ENCODE peak calls at places on chromosome 16, in ten cellular contexts. Z is gastrocnemius medialis, X is tibial nerve, K is A549, M is heart left ventricle, C is esophagus muscularis mucosa, H is HCT116, I is IMR-90, U is body of pancreas, V is transverse colon. P is an unnamed sample.

GRCh38 chr16:19776565-19776964 is 58.5 kb downstream of the IQCK start:
- DNase-seq in U (no peak), Z (no peak), H (no peak), I (no peak), X (no peak), M (no peak), V (no peak), C (no peak), K (no peak), P (no peak)

GRCh38 chr16:15644306-15644961 is 1.5 kb upstream of the MARF1 start:
- DNase-seq in C (no peak), M (no peak), V (peak), H (peak), Z (no peak), I (no peak), X (no peak), U (no peak), K (no peak), P (no peak)

GRCh38 chr16:22302776-22303363 is 5.7 kb downstream of the POLR3E start:
- DNase-seq in M (no peak), H (no peak), Z (no peak), X (no peak), C (no peak), V (no peak), I (no peak), U (no peak), K (no peak), P (no peak)

GRCh38 chr16:68728558-68728957 is 8.5 kb upstream of the CDH1 start:
- DNase-seq in Z (no peak), I (no peak), H (no peak), U (no peak), C (no peak), K (no peak), M (no peak), X (no peak), V (no peak), P (no peak)

GRCh38 chr16:4009177-4009576 is 107.1 kb downstream of the ADCY9 start:
- DNase-seq in C (no peak), Z (no peak), V (no peak), X (no peak), U (no peak), K (no peak), I (no peak), M (no peak), H (no peak), P (no peak)

GRCh38 chr16:72923757-72924156 is 124.2 kb downstream of the ZFHX3 start:
- DNase-seq in X (no peak), H (no peak), M (no peak), I (no peak), U (no peak), Z (no peak), K (no peak), V (no peak), C (no peak), P (peak)

GRCh38 chr16:82580293-82580900 is 46.4 kb upstream of the CDH13 start:
- DNase-seq in U (no peak), V (no peak), Z (peak), X (no peak), I (no peak), M (no peak), C (no peak), H (peak), K (peak), P (no peak)

GRCh38 chr16:54317306-54317705 is 30.7 kb upstream of the IRX3 start:
- DNase-seq in X (no peak), K (no peak), Z (no peak), M (no peak), C (no peak), U (no peak), H (no peak), I (no peak), V (no peak), P (peak)

GRCh38 chr16:684961-685696 is 995 bp upstream of the JMJD8 start:
- DNase-seq in I (no peak), U (peak), Z (peak), M (no peak), C (no peak), K (no peak), V (no peak), X (no peak), H (no peak), P (peak)
- TF ChIP-seq POLR2A in I (no peak), U (no peak), Z (no peak), M (no peak), C (no peak), K (no peak), V (no peak), X (no peak), H (peak), P (no peak)

GRCh38 chr16:14458576-14458975 is 171.5 kb downstream of the PARN start:
- DNase-seq in Z (peak), V (no peak), X (no peak), H (no peak), C (no peak), K (no peak), U (no peak), I (no peak), M (no peak), P (no peak)

GRCh38 chr16:14456793-14457481 is 173.1 kb downstream of the PARN start:
- DNase-seq in Z (no peak), C (no peak), X (no peak), V (no peak), U (no peak), H (no peak), I (peak), M (no peak), K (no peak), P (no peak)

GRCh38 chr16:14455577-14455976 is 174.5 kb downstream of the PARN start:
- DNase-seq in I (peak), V (no peak), K (no peak), X (no peak), Z (no peak), M (no peak), U (no peak), C (no peak), H (peak), P (no peak)

GRCh38 chr16:14452066-14452465 is 178.0 kb downstream of the PARN start:
- DNase-seq in I (peak), M (no peak), K (no peak), V (no peak), U (no peak), X (no peak), H (no peak), Z (no peak), C (no peak), P (no peak)

DNA sequence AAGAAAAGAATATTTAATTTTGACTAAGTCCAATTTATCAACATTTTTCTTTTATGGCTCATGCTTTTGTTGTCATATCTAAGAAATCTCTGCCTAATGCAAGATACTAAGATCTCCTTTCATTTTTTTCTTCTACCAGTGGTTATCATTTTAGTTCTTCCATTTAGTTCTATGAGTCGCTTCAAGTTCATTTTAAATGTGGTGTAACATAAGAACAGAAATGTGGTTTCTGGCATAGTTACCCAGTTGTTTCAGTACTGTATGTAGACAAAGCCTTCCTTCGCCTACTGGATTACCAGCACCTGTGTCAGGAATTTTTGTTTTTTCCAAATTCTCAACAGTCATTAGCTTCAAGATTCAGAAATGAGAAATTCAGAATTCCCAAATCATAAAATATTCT is 175.7 kb downstream of the PARN start:
- DNase-seq in U (no peak), Z (no peak), X (no peak), I (peak), M (no peak), V (no peak), H (no peak), K (no peak), C (no peak), P (no peak)
- H3K27ac ChIP-seq in U (no peak), Z (no peak), X (no peak), I (no peak), M (no peak), V (no peak), H (no peak), K (peak), C (no peak), P (no peak)

DNA sequence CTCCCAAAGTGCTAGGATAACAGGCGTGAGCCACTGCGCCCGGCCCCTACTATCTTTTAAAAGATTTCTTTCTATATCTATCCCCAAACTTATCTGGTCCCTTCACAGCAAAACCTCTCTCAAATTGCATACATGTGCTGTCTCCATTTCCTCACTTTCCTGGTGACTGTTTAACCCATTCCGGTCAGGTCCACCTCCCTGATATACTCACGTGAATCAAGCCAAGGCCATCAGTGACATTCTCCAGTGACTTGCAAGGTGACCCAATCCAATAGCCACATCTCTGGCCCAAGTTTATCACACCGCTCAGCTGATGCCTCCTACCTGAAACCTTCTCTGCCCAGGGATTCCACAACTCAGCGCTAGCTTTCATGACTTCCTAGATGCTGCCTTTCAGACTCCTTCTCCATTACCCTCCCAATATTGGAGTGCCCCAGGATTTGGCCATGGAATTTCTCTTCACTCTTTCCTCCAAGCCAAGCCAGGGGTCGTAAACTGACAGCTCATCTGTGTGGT is 1.4 kb upstream of the CTCF start:
- DNase-seq in M (no peak), X (no peak), C (no peak), U (no peak), I (no peak), Z (no peak), H (no peak), V (no peak), K (no peak), P (peak)
- H3K4me3 ChIP-seq in M (no peak), X (no peak), C (peak), U (no peak), I (no peak), Z (no peak), H (peak), V (no peak), K (peak), P (no peak)

GRCh38 chr16:84368327-84368996 is at the start of gene ATP2C2:
- DNase-seq in Z (no peak), M (no peak), V (peak), K (no peak), C (no peak), I (no peak), U (peak), X (no peak), H (peak), P (no peak)
- TF ChIP-seq POLR2A in Z (no peak), M (no peak), V (peak), K (no peak), C (no peak), I (no peak), U (no peak), X (no peak), H (no peak), P (no peak)

GRCh38 chr16:56997264-56997663 is 7.9 kb downstream of the NLRC5 start:
- DNase-seq in I (no peak), V (no peak), U (no peak), C (no peak), Z (no peak), X (no peak), K (no peak), H (no peak), M (no peak), P (peak)

GRCh38 chr16:56994311-56994710 is 5.0 kb downstream of the NLRC5 start:
- DNase-seq in M (no peak), K (no peak), V (no peak), X (no peak), Z (no peak), U (no peak), H (no peak), C (no peak), I (no peak), P (peak)

GRCh38 chr16:56993204-56993603 is 3.8 kb downstream of the NLRC5 start:
- DNase-seq in H (no peak), C (no peak), I (peak), X (no peak), V (no peak), Z (no peak), M (no peak), U (no peak), K (no peak), P (no peak)

GRCh38 chr16:56997931-56998330 is 8.6 kb downstream of the NLRC5 start:
- DNase-seq in I (no peak), C (no peak), M (no peak), X (no peak), U (no peak), V (no peak), K (no peak), H (no peak), Z (no peak), P (peak)

DNA sequence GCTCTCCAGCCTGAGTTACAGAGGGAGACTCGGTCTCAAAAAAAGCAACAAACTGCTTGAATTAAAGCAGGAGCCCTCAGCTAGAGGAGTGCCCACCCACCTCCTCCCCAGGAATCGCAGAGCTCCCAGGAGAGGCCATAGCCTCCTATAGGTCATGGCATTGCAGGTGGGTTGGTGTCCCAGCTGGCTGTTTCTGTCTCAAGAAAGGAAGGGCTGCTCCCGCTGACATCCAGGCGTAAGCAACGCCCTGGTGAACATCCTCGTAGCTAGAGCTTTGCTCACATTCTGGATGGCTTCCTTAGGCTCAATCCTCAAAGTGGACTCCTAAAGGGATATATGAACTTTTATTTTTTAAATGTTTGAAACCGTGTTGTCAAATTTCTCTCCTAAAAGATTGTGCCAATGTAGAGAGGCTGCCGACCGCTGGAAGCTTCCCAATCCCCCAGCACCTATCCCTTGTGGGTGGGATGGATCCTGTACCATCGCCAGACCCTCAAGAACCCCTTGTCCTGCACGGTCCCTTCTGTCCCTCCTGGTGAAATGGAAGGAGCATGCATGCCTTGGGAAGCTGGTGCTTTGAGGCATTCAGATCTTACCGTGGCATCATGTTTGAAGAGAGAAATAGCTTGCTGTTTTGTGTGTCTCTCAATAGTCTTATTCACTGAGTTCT is 5.9 kb downstream of the NLRC5 start:
- DNase-seq in I (no peak), M (no peak), C (no peak), U (no peak), V (no peak), K (no peak), H (no peak), Z (no peak), X (no peak), P (peak)
- H3K27ac ChIP-seq in I (no peak), M (peak), C (no peak), U (no peak), V (no peak), K (no peak), H (no peak), Z (no peak), X (no peak), P (no peak)

GRCh38 chr16:69833791-69834282 is 71.7 kb downstream of the WWP2 start:
- DNase-seq in M (no peak), V (peak), H (no peak), U (peak), K (no peak), Z (peak), X (no peak), I (no peak), C (no peak), P (no peak)
- H3K4me3 ChIP-seq in M (no peak), V (no peak), H (no peak), U (no peak), K (no peak), Z (no peak), X (no peak), I (no peak), C (no peak), P (no peak)

DNA sequence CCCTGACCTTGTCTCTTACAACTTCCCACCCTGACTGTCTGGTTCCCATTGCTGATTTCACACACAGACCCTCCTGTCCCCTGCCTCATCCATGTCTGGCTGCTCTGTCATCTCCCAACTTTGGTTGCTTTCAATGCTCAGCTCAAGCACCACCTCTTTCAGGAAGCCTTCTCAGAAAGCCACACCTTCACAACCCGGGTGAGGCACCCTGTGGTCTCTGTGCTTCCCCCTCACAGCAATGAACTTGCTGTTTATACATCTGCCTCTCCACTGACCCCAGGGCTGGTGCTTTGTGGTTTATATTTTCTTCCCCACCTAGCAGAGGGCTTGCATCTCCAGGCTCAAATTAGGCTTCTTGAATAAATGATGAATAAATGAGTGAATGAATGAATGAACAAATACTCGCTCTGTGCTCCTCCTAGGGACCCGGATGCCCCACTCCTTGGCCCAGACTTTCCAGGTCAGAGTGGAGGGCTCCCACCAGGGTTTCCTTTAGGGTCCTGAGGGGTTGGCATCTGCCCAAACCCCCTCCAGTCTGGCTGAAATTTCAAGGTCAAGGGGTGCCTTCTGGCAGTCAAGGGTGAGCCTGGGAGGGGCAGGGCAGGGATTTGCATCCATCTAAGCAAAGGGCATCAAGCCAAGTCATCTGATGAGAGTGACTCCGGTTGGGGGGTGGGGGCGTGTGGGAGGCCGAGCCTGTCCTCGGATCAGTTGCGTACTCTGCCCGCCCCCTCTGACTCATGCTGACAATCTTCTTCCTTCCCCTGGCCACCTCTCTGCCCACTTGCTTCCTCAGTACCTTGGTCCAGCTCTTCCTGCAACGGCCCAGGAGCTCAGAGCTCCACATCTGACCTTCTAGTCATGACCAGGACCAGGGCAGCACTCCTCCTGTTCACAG is at the start of gene ITGAX:
- DNase-seq in M (peak), V (peak), Z (peak), I (peak), K (peak), C (peak), X (no peak), U (peak), H (no peak), P (no peak)
- TF ChIP-seq POLR2A in M (no peak), V (no peak), Z (no peak), I (no peak), K (no peak), C (no peak), X (peak), U (no peak), H (no peak), P (no peak)

DNA sequence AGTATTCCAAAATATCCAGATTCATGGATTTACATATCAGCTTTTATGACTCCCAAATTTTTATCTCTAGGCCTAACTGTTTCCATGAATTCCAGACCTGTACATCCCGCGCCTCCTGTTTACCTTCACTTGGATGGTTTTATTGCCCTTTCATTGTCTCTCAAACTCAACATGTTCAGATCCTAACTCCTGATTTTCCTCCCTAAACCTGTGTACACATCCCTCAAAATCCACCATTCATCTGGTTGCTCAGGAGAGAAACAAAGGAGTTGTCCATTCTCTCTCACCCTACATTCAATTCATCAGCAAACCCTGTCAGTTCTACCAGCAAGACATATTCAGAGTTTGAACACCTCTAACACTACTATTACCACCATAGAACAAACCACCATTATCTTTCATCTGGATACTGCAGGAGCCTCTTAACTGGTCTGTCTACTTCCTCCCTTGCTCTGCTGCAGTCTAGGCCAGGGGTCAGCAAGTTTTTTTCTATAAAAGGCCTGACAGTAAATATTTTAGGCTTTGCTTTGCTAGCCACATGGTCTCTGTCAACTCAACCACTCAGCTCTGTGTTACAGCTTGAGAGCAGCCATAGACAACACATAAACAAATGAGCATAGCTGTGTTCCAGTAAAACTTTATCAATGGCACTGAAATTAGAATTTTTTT is 14.0 kb downstream of the KCTD19 start:
- DNase-seq in M (no peak), C (no peak), K (no peak), H (no peak), Z (no peak), U (no peak), I (peak), V (no peak), X (no peak), P (no peak)
- H3K27ac ChIP-seq in M (peak), C (no peak), K (peak), H (no peak), Z (no peak), U (no peak), I (peak), V (peak), X (peak), P (no peak)

GRCh38 chr16:89949756-89950155 is 1.2 kb downstream of the DEF8 start:
- DNase-seq in X (no peak), I (no peak), H (no peak), U (no peak), C (no peak), K (no peak), V (no peak), M (no peak), Z (no peak), P (no peak)

GRCh38 chr16:89949121-89949742 is 677 bp downstream of the DEF8 start:
- DNase-seq in C (no peak), I (no peak), Z (no peak), U (no peak), K (no peak), X (no peak), H (no peak), V (no peak), M (no peak), P (no peak)

GRCh38 chr16:89952049-89952448 is 3.5 kb downstream of the DEF8 start:
- DNase-seq in I (no peak), U (no peak), V (peak), M (no peak), K (no peak), H (no peak), C (no peak), Z (no peak), X (no peak), P (no peak)

GRCh38 chr16:89952551-89952950 is 4.0 kb downstream of the DEF8 start:
- DNase-seq in X (no peak), M (no peak), V (no peak), H (no peak), I (no peak), C (no peak), U (no peak), Z (no peak), K (no peak), P (no peak)

DNA sequence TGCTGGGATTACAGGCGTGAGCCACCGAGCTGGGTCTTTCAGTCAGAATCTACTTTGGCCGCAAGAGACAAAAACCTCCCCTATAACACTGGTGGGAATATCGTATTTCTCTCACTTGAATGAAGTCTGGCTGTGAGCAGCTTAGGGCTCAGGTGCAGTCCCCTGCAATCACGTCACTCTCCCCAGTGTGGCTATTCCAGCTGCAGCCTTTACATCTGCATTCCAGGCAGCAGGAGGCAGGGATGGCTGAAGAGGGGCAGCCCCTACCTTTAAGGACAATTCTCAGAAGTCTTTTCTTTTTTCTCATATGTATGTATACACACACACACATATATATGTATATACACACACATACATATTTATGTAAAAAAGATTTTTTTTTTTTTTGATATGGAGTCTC is 3.0 kb downstream of the DEF8 start:
- DNase-seq in X (no peak), K (no peak), H (no peak), I (no peak), Z (no peak), C (no peak), U (no peak), M (no peak), V (no peak), P (no peak)
- H3K4me3 ChIP-seq in X (no peak), K (no peak), H (no peak), I (no peak), Z (no peak), C (no peak), U (no peak), M (no peak), V (no peak), P (no peak)

P was measured in sigmoid colon.